ENCODE peak calls at places on chromosome 20, in four cellular contexts. O, B, K and U are unnamed samples.

GRCh38 chr20:64240243-64241015 is 15.1 kb upstream of the PCMTD2 start:
- DNase-seq in O (no peak), B (peak), K (no peak), U (no peak)

GRCh38 chr20:31845300-31845863 is at the start of gene FOXS1:
- DNase-seq in O (peak), B (no peak), K (no peak), U (no peak)

GRCh38 chr20:38723069-38723981 is 961 bp upstream of the SLC32A1 start:
- DNase-seq in O (no peak), B (peak), K (no peak), U (no peak)

GRCh38 chr20:25196701-25197120 is 1.2 kb downstream of the ENTPD6 start:
- DNase-seq in O (no peak), B (no peak), K (no peak), U (peak)

GRCh38 chr20:17637985-17638640 is 43.9 kb downstream of the RRBP1 start:
- DNase-seq in O (no peak), B (no peak), K (no peak), U (no peak)

GRCh38 chr20:3119044-3119443 is 34.5 kb upstream of the AVP start:
- DNase-seq in O (peak), B (no peak), K (no peak), U (no peak)

GRCh38 chr20:11569163-11569562 is 348.5 kb upstream of the BTBD3 start:
- DNase-seq in O (no peak), B (no peak), K (no peak), U (no peak)

GRCh38 chr20:63128956-63129355 is 87.0 kb downstream of the YTHDF1 start:
- DNase-seq in O (no peak), B (no peak), K (no peak), U (no peak)

GRCh38 chr20:10131612-10132345 is 86.9 kb upstream of the SNAP25 start:
- DNase-seq in O (peak), B (no peak), K (no peak), U (no peak)

GRCh38 chr20:2756056-2756611 is 44.3 kb downstream of the CPXM1 start:
- DNase-seq in O (peak), B (no peak), K (no peak), U (no peak)

GRCh38 chr20:45909817-45910669 is 1.9 kb downstream of the PLTP start:
- DNase-seq in O (no peak), B (no peak), K (no peak), U (no peak)

GRCh38 chr20:45082468-45082867 is 18.5 kb downstream of the KCNS1 start:
- DNase-seq in O (no peak), B (no peak), K (no peak), U (no peak)

GRCh38 chr20:58714340-58714922 is 21.8 kb downstream of the NPEPL1 start:
- DNase-seq in O (peak), B (peak), K (no peak), U (no peak)

GRCh38 chr20:46698788-46699187 is 9.5 kb upstream of the TP53RK start:
- DNase-seq in O (no peak), B (no peak), K (no peak), U (no peak)

GRCh38 chr20:19823971-19824370 is 65.9 kb downstream of the RIN2 start:
- DNase-seq in O (no peak), B (no peak), K (no peak), U (no peak)

GRCh38 chr20:3172933-3173581 is at the start of gene LZTS3:
- DNase-seq in O (peak), B (peak), K (peak), U (peak)

GRCh38 chr20:58875541-58876134 is 23.1 kb downstream of the GNAS start:
- DNase-seq in O (no peak), B (no peak), K (no peak), U (peak)

GRCh38 chr20:49915380-49916145 is at the start of gene SPATA2:
- DNase-seq in O (peak), B (peak), K (peak), U (peak)
- TF ChIP-seq POLR2A in O (peak), B (peak), K (peak), U (peak)

GRCh38 chr20:50518270-50518721 is 8.1 kb downstream of the PTPN1 start:
- DNase-seq in O (no peak), B (no peak), K (no peak), U (no peak)

GRCh38 chr20:50521221-50521642 is 11.0 kb downstream of the PTPN1 start:
- DNase-seq in O (no peak), B (no peak), K (no peak), U (no peak)

GRCh38 chr20:50517817-50518154 is 7.6 kb downstream of the PTPN1 start:
- DNase-seq in O (no peak), B (no peak), K (no peak), U (no peak)

GRCh38 chr20:50520222-50520877 is 10.2 kb downstream of the PTPN1 start:
- DNase-seq in O (no peak), B (no peak), K (no peak), U (no peak)

DNA sequence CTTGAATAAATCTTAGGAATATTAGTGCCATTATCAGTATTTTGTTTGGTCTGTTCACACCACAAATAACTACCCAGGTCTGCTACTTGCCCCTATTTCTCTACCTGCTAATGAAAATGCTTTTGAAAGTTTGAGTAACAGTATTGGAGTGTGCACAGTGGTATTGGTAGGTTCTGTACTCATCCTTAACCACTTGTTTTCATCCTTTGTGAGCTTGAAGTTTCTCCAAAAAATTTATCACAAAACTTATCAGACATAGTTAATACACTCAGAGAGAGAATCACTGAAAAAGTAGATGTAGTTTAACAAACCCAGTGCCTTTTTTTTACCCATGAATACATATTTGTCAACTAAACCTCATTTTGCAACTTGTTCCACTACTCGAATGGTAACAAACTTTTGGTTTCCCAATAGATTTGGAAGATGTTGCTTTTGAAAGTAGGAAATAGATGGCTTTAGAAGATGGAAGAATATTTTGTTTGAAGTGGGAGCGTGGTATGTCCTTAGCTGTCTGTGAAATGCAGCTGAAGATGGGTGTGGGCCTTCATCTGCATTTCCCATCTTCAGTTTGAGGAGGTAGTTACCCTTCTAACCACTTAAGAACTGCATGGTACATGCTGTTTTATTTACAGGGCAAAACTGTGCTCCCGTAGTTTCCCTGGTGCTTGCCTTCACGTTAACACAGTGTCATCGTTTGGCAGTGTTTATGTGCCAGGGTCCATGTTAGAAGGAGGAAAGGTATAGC is 9.0 kb downstream of the PTPN1 start:
- DNase-seq in O (no peak), B (no peak), K (no peak), U (no peak)
- TF ChIP-seq POLR2A in O (no peak), B (no peak), K (no peak), U (no peak)

GRCh38 chr20:49172413-49172812 is 15.7 kb downstream of the STAU1 start:
- DNase-seq in O (no peak), B (no peak), K (no peak), U (no peak)
- TF ChIP-seq POLR2A in O (no peak), B (no peak), K (no peak), U (no peak)

GRCh38 chr20:33650111-33650752 is 11.9 kb upstream of the C20orf144 start:
- DNase-seq in O (no peak), B (no peak), K (no peak), U (no peak)

GRCh38 chr20:33647603-33648395 is 14.3 kb upstream of the C20orf144 start:
- DNase-seq in O (no peak), B (peak), K (no peak), U (no peak)

GRCh38 chr20:33648396-33649004 is 13.6 kb upstream of the C20orf144 start:
- DNase-seq in O (no peak), B (no peak), K (no peak), U (no peak)

GRCh38 chr20:33650753-33651561 is 11.2 kb upstream of the C20orf144 start:
- DNase-seq in O (no peak), B (no peak), K (no peak), U (no peak)

DNA sequence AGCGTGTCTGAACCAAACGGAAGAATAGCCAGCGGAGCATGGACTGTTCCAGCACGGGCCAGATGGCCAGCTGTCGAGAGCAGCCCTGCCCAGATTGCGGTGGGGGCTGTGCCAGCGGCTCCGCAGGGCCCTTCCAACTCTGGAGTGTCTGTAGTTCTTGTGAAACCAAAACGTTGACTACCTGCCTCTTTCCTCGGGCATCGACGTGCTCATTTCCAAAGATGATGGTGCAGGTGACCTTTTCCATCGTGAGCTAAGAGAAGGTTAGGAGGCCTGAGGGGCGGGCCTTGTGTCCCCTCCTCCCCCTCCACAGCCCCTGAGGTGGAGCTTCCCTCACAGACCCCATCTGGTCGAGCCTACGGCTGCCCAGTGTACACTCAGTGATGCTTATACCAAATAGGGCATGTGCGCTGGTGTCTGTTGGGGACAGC is 12.9 kb upstream of the C20orf144 start:
- DNase-seq in O (no peak), B (no peak), K (peak), U (no peak)
- TF ChIP-seq POLR2A in O (no peak), B (no peak), K (no peak), U (peak)

DNA sequence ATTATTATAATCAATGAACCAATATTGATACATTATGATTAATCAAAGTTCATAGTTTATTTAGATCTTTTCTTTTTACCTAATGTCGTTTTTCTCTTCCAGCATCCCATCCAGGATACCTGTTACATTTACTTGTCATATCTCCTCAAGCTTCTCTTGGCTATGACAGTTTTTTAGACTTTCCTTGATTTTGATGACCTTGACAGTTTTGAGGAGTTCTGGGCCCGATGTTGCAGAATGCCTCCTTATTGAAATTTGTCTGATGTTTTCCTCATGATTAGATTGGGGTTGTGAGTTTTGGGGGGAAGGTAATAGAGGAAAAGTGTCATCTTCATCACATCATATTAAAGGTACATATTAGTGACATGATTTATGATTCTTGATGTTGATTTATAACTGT is 3.8 kb upstream of the SIRPD start:
- DNase-seq in O (no peak), B (no peak), K (no peak), U (no peak)
- TF ChIP-seq POLR2A in O (no peak), B (no peak), K (no peak), U (no peak)

GRCh38 chr20:54002056-54002575 is 68.3 kb downstream of the BCAS1 start:
- DNase-seq in O (no peak), B (no peak), K (no peak), U (no peak)

GRCh38 chr20:54000914-54001313 is 69.5 kb downstream of the BCAS1 start:
- DNase-seq in O (no peak), B (no peak), K (no peak), U (no peak)

GRCh38 chr20:54004397-54004940 is 65.9 kb downstream of the BCAS1 start:
- DNase-seq in O (no peak), B (no peak), K (no peak), U (no peak)

GRCh38 chr20:54000262-54000661 is 70.1 kb downstream of the BCAS1 start:
- DNase-seq in O (no peak), B (no peak), K (no peak), U (no peak)

DNA sequence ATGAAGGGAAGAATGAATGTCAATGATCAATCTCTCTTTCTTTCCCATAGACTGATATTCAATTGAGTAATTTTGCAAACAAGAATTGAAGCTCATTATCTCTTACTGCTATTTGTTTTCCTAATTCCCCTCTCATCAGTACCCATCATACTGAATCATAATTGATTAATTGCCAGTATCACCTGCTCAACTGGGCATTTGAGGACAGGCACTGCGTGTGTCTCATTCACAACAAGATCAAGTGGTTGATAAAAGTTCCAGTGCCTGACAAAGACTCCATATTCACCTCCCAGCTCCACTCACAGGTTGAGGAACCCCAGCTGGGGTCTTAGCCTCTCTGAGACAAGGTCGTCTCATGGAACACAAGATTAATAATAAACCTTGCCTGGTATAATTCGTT is 67.7 kb downstream of the BCAS1 start:
- DNase-seq in O (no peak), B (no peak), K (no peak), U (no peak)
- TF ChIP-seq POLR2A in O (no peak), B (no peak), K (no peak), U (no peak)

GRCh38 chr20:37527638-37528441 is at the start of gene BLCAP:
- DNase-seq in O (peak), B (peak), K (peak), U (peak)
- TF ChIP-seq POLR2A in O (no peak), B (peak), K (peak), U (peak)

DNA sequence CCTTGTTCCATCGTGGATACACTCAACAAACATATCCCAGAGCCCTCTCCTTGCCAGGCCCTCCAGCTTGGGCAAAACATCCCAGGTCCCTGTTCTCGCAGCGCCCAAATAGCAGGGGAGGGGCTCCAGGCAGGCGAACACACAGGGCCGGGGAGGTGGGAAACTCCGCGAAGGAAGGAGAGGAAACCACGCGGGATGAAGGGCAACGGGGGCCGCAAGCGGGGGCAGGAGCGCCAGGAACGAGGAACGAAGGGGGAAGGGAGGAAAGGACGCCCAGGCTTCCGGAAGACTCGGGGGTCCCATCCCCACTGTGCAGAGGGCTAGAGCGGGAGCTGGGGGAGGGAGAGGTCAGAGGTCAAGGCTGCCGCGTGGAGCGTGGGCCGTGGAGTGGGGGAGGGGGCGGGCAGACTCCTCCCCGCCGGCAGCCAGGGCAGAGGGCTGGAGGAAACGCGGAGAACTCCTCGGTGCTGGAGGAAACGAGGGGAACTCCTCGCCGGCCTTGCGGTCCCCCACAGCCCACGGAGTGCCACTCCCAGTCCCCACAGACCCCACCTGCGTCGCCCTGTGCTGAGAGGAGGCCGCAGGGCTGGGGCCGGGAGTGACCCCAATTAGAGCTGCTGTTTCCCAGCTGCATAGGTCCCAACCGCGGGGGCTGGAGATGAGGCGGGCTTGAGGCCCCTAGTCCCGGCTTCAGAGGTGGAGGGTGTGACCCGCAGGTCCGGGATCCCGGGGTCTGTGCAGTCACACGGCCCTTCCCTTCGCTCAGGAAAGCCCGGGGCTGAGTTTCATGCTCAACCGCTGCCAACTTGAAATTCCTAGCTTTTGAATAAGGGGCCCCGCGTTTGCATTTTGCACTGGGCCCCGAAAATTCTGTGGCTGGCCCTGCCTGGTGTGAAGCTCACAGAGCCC is 1.2 kb upstream of the RBM38 start:
- DNase-seq in O (peak), B (no peak), K (no peak), U (no peak)
- TF ChIP-seq POLR2A in O (no peak), B (peak), K (no peak), U (no peak)

GRCh38 chr20:346640-347316 is at the start of gene NRSN2:
- DNase-seq in O (peak), B (peak), K (no peak), U (peak)
- TF ChIP-seq POLR2A in O (no peak), B (peak), K (no peak), U (peak)